ENCODE peak calls at places on chromosomes 3 and 15, in ten cellular contexts. One of them, this sample, is unnamed.

GRCh38 chr15:71785996-71786395 is 24.4 kb upstream of the NR2E3 start:
- DNase-seq in endothelial cell of umbilical vein: no peak
- DNase-seq in fibroblast of lung: no peak
- DNase-seq in A549: no peak
- DNase-seq in fibroblast of mammary gland: no peak
- DNase-seq in GM23248: no peak
- DNase-seq in sigmoid colon: no peak
- DNase-seq in Peyer's patch: no peak
- DNase-seq in IMR-90: no peak
- DNase-seq in cardiac fibroblast: no peak
- DNase-seq in this sample: no peak

GRCh38 chr3:32421991-32422859 is 30.6 kb downstream of the CMTM7 start:
- DNase-seq in endothelial cell of umbilical vein: peak
- DNase-seq in cardiac fibroblast: peak
- DNase-seq in Peyer's patch: no peak
- DNase-seq in IMR-90: peak
- DNase-seq in fibroblast of lung: peak
- DNase-seq in fibroblast of mammary gland: peak
- DNase-seq in GM23248: peak
- DNase-seq in A549: peak
- DNase-seq in sigmoid colon: peak
- DNase-seq in this sample: peak

GRCh38 chr3:113165841-113166240 is 45.5 kb upstream of the BOC start:
- DNase-seq in A549: no peak
- DNase-seq in fibroblast of mammary gland: no peak
- DNase-seq in IMR-90: no peak
- DNase-seq in cardiac fibroblast: peak
- DNase-seq in GM23248: peak
- DNase-seq in sigmoid colon: no peak
- DNase-seq in Peyer's patch: no peak
- DNase-seq in fibroblast of lung: no peak
- DNase-seq in endothelial cell of umbilical vein: no peak
- DNase-seq in this sample: no peak

GRCh38 chr3:46700772-46701171 is 420 bp upstream of the TMIE start:
- DNase-seq in sigmoid colon: no peak
- DNase-seq in A549: no peak
- DNase-seq in fibroblast of lung: no peak
- DNase-seq in Peyer's patch: no peak
- DNase-seq in endothelial cell of umbilical vein: no peak
- DNase-seq in cardiac fibroblast: no peak
- DNase-seq in GM23248: no peak
- DNase-seq in fibroblast of mammary gland: no peak
- DNase-seq in IMR-90: no peak
- DNase-seq in this sample: no peak

GRCh38 chr3:143693506-143693905 is 154.8 kb downstream of the SLC9A9 start:
- DNase-seq in Peyer's patch: no peak
- DNase-seq in sigmoid colon: no peak
- DNase-seq in GM23248: no peak
- DNase-seq in cardiac fibroblast: no peak
- DNase-seq in fibroblast of lung: no peak
- DNase-seq in IMR-90: no peak
- DNase-seq in A549: no peak
- DNase-seq in fibroblast of mammary gland: no peak
- DNase-seq in endothelial cell of umbilical vein: no peak
- DNase-seq in this sample: no peak

GRCh38 chr15:35886765-35887164 is 340.8 kb upstream of the DPH6 start:
- DNase-seq in Peyer's patch: no peak
- DNase-seq in fibroblast of mammary gland: peak
- DNase-seq in A549: no peak
- DNase-seq in cardiac fibroblast: peak
- DNase-seq in fibroblast of lung: peak
- DNase-seq in endothelial cell of umbilical vein: peak
- DNase-seq in IMR-90: peak
- DNase-seq in GM23248: peak
- DNase-seq in sigmoid colon: no peak
- DNase-seq in this sample: no peak

GRCh38 chr15:63945838-63946298 is 100.4 kb downstream of the DAPK2 start:
- DNase-seq in IMR-90: no peak
- DNase-seq in Peyer's patch: no peak
- DNase-seq in sigmoid colon: no peak
- DNase-seq in endothelial cell of umbilical vein: no peak
- DNase-seq in A549: no peak
- DNase-seq in fibroblast of lung: no peak
- DNase-seq in GM23248: no peak
- DNase-seq in fibroblast of mammary gland: no peak
- DNase-seq in cardiac fibroblast: no peak
- DNase-seq in this sample: no peak

GRCh38 chr3:53775834-53776251 is 70.4 kb downstream of the CHDH start:
- DNase-seq in IMR-90: no peak
- DNase-seq in sigmoid colon: no peak
- DNase-seq in A549: no peak
- DNase-seq in fibroblast of lung: no peak
- DNase-seq in GM23248: peak
- DNase-seq in cardiac fibroblast: no peak
- DNase-seq in fibroblast of mammary gland: peak
- DNase-seq in endothelial cell of umbilical vein: no peak
- DNase-seq in Peyer's patch: no peak
- DNase-seq in this sample: no peak

GRCh38 chr15:38072007-38072506 is 137.6 kb downstream of the TMCO5A start:
- DNase-seq in Peyer's patch: peak
- DNase-seq in GM23248: no peak
- DNase-seq in endothelial cell of umbilical vein: no peak
- DNase-seq in fibroblast of mammary gland: no peak
- DNase-seq in cardiac fibroblast: no peak
- DNase-seq in A549: no peak
- DNase-seq in IMR-90: no peak
- DNase-seq in fibroblast of lung: no peak
- DNase-seq in sigmoid colon: peak
- DNase-seq in this sample: no peak

GRCh38 chr3:51680663-51681230 is 9.7 kb downstream of the TEX264 start:
- DNase-seq in endothelial cell of umbilical vein: no peak
- DNase-seq in sigmoid colon: no peak
- DNase-seq in Peyer's patch: no peak
- DNase-seq in IMR-90: no peak
- DNase-seq in fibroblast of mammary gland: no peak
- DNase-seq in GM23248: no peak
- DNase-seq in fibroblast of lung: no peak
- DNase-seq in A549: no peak
- DNase-seq in cardiac fibroblast: no peak
- DNase-seq in this sample: no peak

GRCh38 chr3:124845406-124845805 is 41.8 kb downstream of the ITGB5 start:
- DNase-seq in fibroblast of lung: peak
- DNase-seq in fibroblast of mammary gland: peak
- DNase-seq in GM23248: peak
- DNase-seq in sigmoid colon: peak
- DNase-seq in cardiac fibroblast: peak
- DNase-seq in endothelial cell of umbilical vein: peak
- DNase-seq in Peyer's patch: no peak
- DNase-seq in A549: peak
- DNase-seq in IMR-90: peak
- DNase-seq in this sample: peak

GRCh38 chr15:74159773-74160172 is 13.7 kb upstream of the ISLR start:
- DNase-seq in fibroblast of lung: no peak
- DNase-seq in fibroblast of mammary gland: no peak
- DNase-seq in Peyer's patch: no peak
- DNase-seq in sigmoid colon: no peak
- DNase-seq in cardiac fibroblast: no peak
- DNase-seq in A549: no peak
- DNase-seq in endothelial cell of umbilical vein: no peak
- DNase-seq in GM23248: no peak
- DNase-seq in IMR-90: no peak
- DNase-seq in this sample: no peak

GRCh38 chr3:184233127-184233843 is 3.9 kb downstream of the VWA5B2 start:
- DNase-seq in GM23248: no peak
- DNase-seq in A549: no peak
- DNase-seq in fibroblast of lung: no peak
- DNase-seq in sigmoid colon: no peak
- DNase-seq in Peyer's patch: no peak
- DNase-seq in endothelial cell of umbilical vein: no peak
- DNase-seq in IMR-90: no peak
- DNase-seq in cardiac fibroblast: no peak
- DNase-seq in fibroblast of mammary gland: no peak
- DNase-seq in this sample: no peak

GRCh38 chr15:90892023-90892422 is 7.7 kb downstream of the FES start:
- DNase-seq in sigmoid colon: no peak
- DNase-seq in GM23248: no peak
- DNase-seq in cardiac fibroblast: no peak
- DNase-seq in fibroblast of mammary gland: no peak
- DNase-seq in endothelial cell of umbilical vein: no peak
- DNase-seq in Peyer's patch: no peak
- DNase-seq in IMR-90: no peak
- DNase-seq in fibroblast of lung: no peak
- DNase-seq in A549: no peak
- DNase-seq in this sample: no peak

GRCh38 chr3:149812165-149812605 is 830 bp upstream of the RNF13 start:
- DNase-seq in fibroblast of lung: no peak
- DNase-seq in A549: no peak
- DNase-seq in sigmoid colon: no peak
- DNase-seq in fibroblast of mammary gland: no peak
- DNase-seq in endothelial cell of umbilical vein: no peak
- DNase-seq in GM23248: no peak
- DNase-seq in Peyer's patch: no peak
- DNase-seq in cardiac fibroblast: no peak
- DNase-seq in IMR-90: no peak
- DNase-seq in this sample: no peak

GRCh38 chr3:153293222-153293621 is 131.2 kb downstream of the RAP2B start:
- DNase-seq in fibroblast of lung: peak
- DNase-seq in GM23248: peak
- DNase-seq in Peyer's patch: no peak
- DNase-seq in IMR-90: peak
- DNase-seq in cardiac fibroblast: peak
- DNase-seq in A549: no peak
- DNase-seq in sigmoid colon: no peak
- DNase-seq in endothelial cell of umbilical vein: no peak
- DNase-seq in fibroblast of mammary gland: peak
- DNase-seq in this sample: no peak

GRCh38 chr3:51500632-51501131 is 867 bp upstream of the DCAF1 start:
- DNase-seq in cardiac fibroblast: no peak
- DNase-seq in Peyer's patch: peak
- DNase-seq in sigmoid colon: peak
- DNase-seq in fibroblast of lung: no peak
- DNase-seq in endothelial cell of umbilical vein: no peak
- DNase-seq in IMR-90: no peak
- DNase-seq in GM23248: no peak
- DNase-seq in A549: no peak
- DNase-seq in fibroblast of mammary gland: no peak
- DNase-seq in this sample: no peak

GRCh38 chr3:17111556-17111955 is 226.8 kb downstream of the PLCL2 start:
- DNase-seq in Peyer's patch: no peak
- DNase-seq in IMR-90: peak
- DNase-seq in A549: no peak
- DNase-seq in endothelial cell of umbilical vein: no peak
- DNase-seq in sigmoid colon: no peak
- DNase-seq in GM23248: peak
- DNase-seq in fibroblast of mammary gland: peak
- DNase-seq in cardiac fibroblast: peak
- DNase-seq in fibroblast of lung: peak
- DNase-seq in this sample: no peak

GRCh38 chr3:195249858-195250464 is 21.0 kb downstream of the XXYLT1 start:
- DNase-seq in fibroblast of mammary gland: no peak
- DNase-seq in fibroblast of lung: no peak
- DNase-seq in Peyer's patch: no peak
- DNase-seq in GM23248: no peak
- DNase-seq in sigmoid colon: peak
- DNase-seq in IMR-90: no peak
- DNase-seq in endothelial cell of umbilical vein: no peak
- DNase-seq in A549: no peak
- DNase-seq in cardiac fibroblast: no peak
- DNase-seq in this sample: no peak

GRCh38 chr15:74788716-74789151 is 6.9 kb downstream of the CSK start:
- DNase-seq in fibroblast of mammary gland: no peak
- DNase-seq in endothelial cell of umbilical vein: no peak
- DNase-seq in A549: no peak
- DNase-seq in fibroblast of lung: no peak
- DNase-seq in sigmoid colon: no peak
- DNase-seq in Peyer's patch: peak
- DNase-seq in cardiac fibroblast: no peak
- DNase-seq in GM23248: no peak
- DNase-seq in IMR-90: no peak
- DNase-seq in this sample: no peak

GRCh38 chr15:26438718-26439117 is 334.1 kb downstream of the GABRB3 start:
- DNase-seq in endothelial cell of umbilical vein: no peak
- DNase-seq in sigmoid colon: no peak
- DNase-seq in fibroblast of mammary gland: no peak
- DNase-seq in Peyer's patch: no peak
- DNase-seq in fibroblast of lung: no peak
- DNase-seq in IMR-90: no peak
- DNase-seq in A549: no peak
- DNase-seq in GM23248: no peak
- DNase-seq in cardiac fibroblast: no peak
- DNase-seq in this sample: no peak

GRCh38 chr15:40281057-40281850 is 1.6 kb downstream of the ANKRD63 start:
- DNase-seq in IMR-90: no peak
- DNase-seq in GM23248: no peak
- DNase-seq in fibroblast of mammary gland: no peak
- DNase-seq in sigmoid colon: no peak
- DNase-seq in fibroblast of lung: no peak
- DNase-seq in A549: no peak
- DNase-seq in endothelial cell of umbilical vein: no peak
- DNase-seq in cardiac fibroblast: no peak
- DNase-seq in Peyer's patch: no peak
- DNase-seq in this sample: no peak
- H3K4me3 ChIP-seq in IMR-90: no peak
- H3K4me3 ChIP-seq in GM23248: no peak
- H3K4me3 ChIP-seq in fibroblast of mammary gland: no peak
- H3K4me3 ChIP-seq in sigmoid colon: peak
- H3K4me3 ChIP-seq in fibroblast of lung: no peak
- H3K4me3 ChIP-seq in A549: peak
- H3K4me3 ChIP-seq in endothelial cell of umbilical vein: no peak
- H3K4me3 ChIP-seq in cardiac fibroblast: no peak
- H3K4me3 ChIP-seq in Peyer's patch: peak
- H3K4me3 ChIP-seq in this sample: no peak

GRCh38 chr3:173584093-173584833 is 186.7 kb downstream of the NLGN1 start:
- DNase-seq in endothelial cell of umbilical vein: peak
- DNase-seq in fibroblast of lung: peak
- DNase-seq in Peyer's patch: no peak
- DNase-seq in sigmoid colon: no peak
- DNase-seq in IMR-90: peak
- DNase-seq in GM23248: peak
- DNase-seq in fibroblast of mammary gland: peak
- DNase-seq in cardiac fibroblast: peak
- DNase-seq in A549: peak
- DNase-seq in this sample: peak
- H3K4me3 ChIP-seq in endothelial cell of umbilical vein: peak
- H3K4me3 ChIP-seq in fibroblast of lung: peak
- H3K4me3 ChIP-seq in Peyer's patch: no peak
- H3K4me3 ChIP-seq in sigmoid colon: peak
- H3K4me3 ChIP-seq in IMR-90: peak
- H3K4me3 ChIP-seq in GM23248: peak
- H3K4me3 ChIP-seq in fibroblast of mammary gland: peak
- H3K4me3 ChIP-seq in cardiac fibroblast: peak
- H3K4me3 ChIP-seq in A549: peak
- H3K4me3 ChIP-seq in this sample: peak

GRCh38 chr15:41416742-41417417 is at the start of gene RTF1:
- DNase-seq in IMR-90: peak
- DNase-seq in sigmoid colon: peak
- DNase-seq in cardiac fibroblast: peak
- DNase-seq in Peyer's patch: peak
- DNase-seq in fibroblast of lung: peak
- DNase-seq in fibroblast of mammary gland: peak
- DNase-seq in GM23248: peak
- DNase-seq in A549: peak
- DNase-seq in endothelial cell of umbilical vein: peak
- DNase-seq in this sample: peak
- H3K4me3 ChIP-seq in IMR-90: peak
- H3K4me3 ChIP-seq in sigmoid colon: peak
- H3K4me3 ChIP-seq in cardiac fibroblast: peak
- H3K4me3 ChIP-seq in Peyer's patch: peak
- H3K4me3 ChIP-seq in fibroblast of lung: peak
- H3K4me3 ChIP-seq in fibroblast of mammary gland: peak
- H3K4me3 ChIP-seq in GM23248: peak
- H3K4me3 ChIP-seq in A549: peak
- H3K4me3 ChIP-seq in endothelial cell of umbilical vein: peak
- H3K4me3 ChIP-seq in this sample: peak

GRCh38 chr3:187292631-187293513 is 1.3 kb upstream of the MASP1 start:
- DNase-seq in sigmoid colon: no peak
- DNase-seq in A549: no peak
- DNase-seq in Peyer's patch: no peak
- DNase-seq in GM23248: peak
- DNase-seq in cardiac fibroblast: peak
- DNase-seq in endothelial cell of umbilical vein: no peak
- DNase-seq in fibroblast of lung: no peak
- DNase-seq in fibroblast of mammary gland: peak
- DNase-seq in IMR-90: peak
- DNase-seq in this sample: no peak
- H3K4me3 ChIP-seq in sigmoid colon: peak
- H3K4me3 ChIP-seq in A549: no peak
- H3K4me3 ChIP-seq in Peyer's patch: no peak
- H3K4me3 ChIP-seq in GM23248: peak
- H3K4me3 ChIP-seq in cardiac fibroblast: no peak
- H3K4me3 ChIP-seq in endothelial cell of umbilical vein: no peak
- H3K4me3 ChIP-seq in fibroblast of lung: no peak
- H3K4me3 ChIP-seq in fibroblast of mammary gland: no peak
- H3K4me3 ChIP-seq in IMR-90: no peak
- H3K4me3 ChIP-seq in this sample: peak

This sample was measured in HFF-Myc.